ENCODE peak calls at places on chromosome 19, in five cellular contexts. L is HEK293T, U is heart right ventricle, Z is left cardiac atrium, Y is Peyer's patch. N is an unnamed sample.

GRCh38 chr19:50663280-50663790 is 14.1 kb downstream of the C19orf81 start:
- DNase-seq in Y (no peak), L (no peak), U (no peak), Z (no peak), N (no peak)

GRCh38 chr19:30227661-30228112 is 144.5 kb upstream of the ZNF536 start:
- DNase-seq in Y (peak), Z (peak), L (peak), U (peak), N (peak)

GRCh38 chr19:4555657-4556561 is 3.6 kb downstream of the SEMA6B start:
- DNase-seq in L (peak), Z (no peak), Y (peak), U (no peak), N (peak)

GRCh38 chr19:1225451-1226226 is 12.2 kb downstream of the CBARP start:
- DNase-seq in L (no peak), U (no peak), Z (no peak), Y (no peak), N (no peak)

GRCh38 chr19:19654441-19654840 is 9.0 kb downstream of the ATP13A1 start:
- DNase-seq in Y (no peak), L (no peak), Z (no peak), U (no peak), N (no peak)

GRCh38 chr19:33294058-33294798 is 8.1 kb downstream of the CEBPA start:
- DNase-seq in Z (no peak), U (no peak), Y (no peak), L (no peak), N (no peak)

GRCh38 chr19:1397838-1398237 is 3.5 kb downstream of the GAMT start:
- DNase-seq in Y (no peak), L (no peak), U (no peak), Z (no peak), N (no peak)

GRCh38 chr19:23909222-23909621 is 5.5 kb upstream of the ZNF726 start:
- DNase-seq in L (no peak), U (no peak), Y (no peak), Z (no peak), N (no peak)

GRCh38 chr19:43719918-43720317 is 4.0 kb downstream of the IRGC start:
- DNase-seq in U (no peak), Y (no peak), L (no peak), Z (no peak), N (no peak)

GRCh38 chr19:12715102-12715501 is 8.6 kb downstream of the TNPO2 start:
- DNase-seq in Z (no peak), L (no peak), U (no peak), Y (no peak), N (no peak)

GRCh38 chr19:15265849-15266248 is 33.6 kb upstream of the EPHX3 start:
- DNase-seq in L (no peak), Z (peak), Y (peak), U (peak), N (peak)

GRCh38 chr19:7394728-7395359 is 46.1 kb downstream of the ARHGEF18 start:
- DNase-seq in L (peak), Z (peak), Y (peak), U (peak), N (peak)

GRCh38 chr19:47391510-47392223 is 27.7 kb downstream of the MEIS3 start:
- DNase-seq in L (peak), Y (peak), U (peak), Z (peak), N (peak)

N was measured in COLO829.